ENCODE peak calls at places on chromosomes 16 and 17, in six cellular contexts. M, I, S, G, F and R are unnamed samples. For H3K4me1 and H3K27me3, the result is how much of the 10 kb centered on the place peaks cover.

GRCh38 chr16:80347900-80348299 is 192.9 kb upstream of the DYNLRB2 start:
- DNase-seq in I (no peak), G (no peak), M (no peak), F (no peak), S (peak), R (no peak)

GRCh38 chr16:66850115-66850815 is 6.1 kb downstream of the CA7 start:
- DNase-seq in F (no peak), I (no peak), S (no peak), M (no peak), G (no peak), R (no peak)

GRCh38 chr17:75848523-75849303 is 4.5 kb upstream of the UNC13D start:
- DNase-seq in S (peak), G (peak), F (peak), M (peak), I (peak), R (peak)

GRCh38 chr17:66777689-66778225 is 57.2 kb upstream of the CACNG5 start:
- DNase-seq in S (no peak), F (no peak), I (peak), G (peak), M (no peak), R (peak)

GRCh38 chr17:56833812-56834379 is at the start of the genes C17orf67 and DGKE:
- DNase-seq in S (peak), G (peak), F (peak), M (peak), I (peak), R (peak)

GRCh38 chr16:14502932-14503741 is 126.9 kb downstream of the PARN start:
- DNase-seq in G (no peak), M (no peak), S (no peak), I (no peak), F (no peak), R (no peak)

GRCh38 chr17:82791532-82791931 is 39.7 kb downstream of the TBCD start:
- DNase-seq in G (no peak), I (no peak), S (peak), F (no peak), M (no peak), R (no peak)

GRCh38 chr17:82270651-82271050 is 2.8 kb downstream of the CSNK1D start:
- DNase-seq in S (no peak), M (no peak), G (peak), I (no peak), F (no peak), R (no peak)

GRCh38 chr17:83103200-83103937 is 24.0 kb downstream of the METRNL start:
- DNase-seq in I (no peak), G (no peak), F (peak), M (peak), S (peak), R (no peak)

GRCh38 chr17:27247071-27247957 is 46.6 kb upstream of the WSB1 start:
- DNase-seq in F (no peak), M (peak), S (peak), G (no peak), I (peak), R (no peak)

GRCh38 chr16:70553175-70553574 is 29.6 kb downstream of the SF3B3 start:
- DNase-seq in I (no peak), F (no peak), M (no peak), S (no peak), G (no peak), R (no peak)
- H3K4me3 ChIP-seq in I (no peak), F (no peak), M (no peak), S (no peak), G (no peak), R (no peak)

DNA sequence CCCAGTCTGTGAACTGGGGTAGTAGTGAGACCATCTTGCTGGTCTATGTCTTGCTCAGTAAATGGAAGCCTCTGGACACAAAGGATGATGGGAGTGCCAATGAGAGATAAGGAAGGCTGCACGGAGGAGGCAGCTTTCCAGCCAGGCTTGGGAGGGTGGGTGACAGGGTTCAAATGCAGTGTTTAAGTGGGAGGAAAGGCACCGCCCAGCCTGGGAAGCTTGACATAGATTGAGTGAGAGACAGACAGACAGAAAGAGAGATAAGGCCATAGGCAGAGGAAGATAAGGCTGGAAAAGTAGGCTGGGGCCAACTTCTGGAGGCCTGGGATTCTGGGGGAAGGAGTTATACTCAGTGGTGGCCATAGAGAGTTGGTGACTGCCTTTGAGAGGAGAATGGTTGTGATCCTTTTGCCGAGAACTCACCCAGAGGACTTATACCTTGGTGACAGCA is 7.2 kb upstream of the COL1A1 start:
- DNase-seq in F (no peak), S (peak), I (peak), G (no peak), M (no peak), R (no peak)
- H3K4me1 ChIP-seq in F (under half), S (under half), I (under half), G (under half), M (under half), R (under half)

GRCh38 chr17:36840796-36841195 is 96.5 kb upstream of the LHX1 start:
- DNase-seq in G (no peak), S (no peak), F (no peak), I (no peak), M (no peak), R (no peak)
- H3K27me3 ChIP-seq in G (under half), S (under half), F (under half), I (under half), M (under half), R (under half)

GRCh38 chr17:503449-503700 is 150.8 kb upstream of the RPH3AL start:
- DNase-seq in S (no peak), F (no peak), G (no peak), M (no peak), I (no peak), R (no peak)
- H3K4me3 ChIP-seq in S (no peak), F (peak), G (no peak), M (no peak), I (no peak), R (no peak)

DNA sequence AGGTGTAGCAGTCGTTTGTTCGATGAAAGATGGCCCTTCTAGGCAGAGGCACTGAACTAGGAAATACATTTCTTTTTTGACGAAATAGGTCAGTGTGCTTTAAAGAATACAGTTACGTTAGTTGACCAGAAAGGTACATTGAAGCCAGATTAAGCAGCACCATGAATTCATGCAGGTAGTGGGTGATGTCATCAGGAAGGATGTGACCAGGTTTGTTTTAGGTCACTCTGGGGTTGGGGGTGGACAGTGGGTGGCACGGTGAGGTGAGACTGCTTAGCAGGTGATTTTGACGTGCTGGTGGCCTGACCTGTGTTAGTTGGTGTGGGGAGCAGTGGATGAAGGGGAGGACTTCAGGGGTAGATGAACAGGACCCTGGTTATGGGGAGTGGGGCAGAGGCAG is 3.6 kb downstream of the INO80E start:
- DNase-seq in G (no peak), M (no peak), S (no peak), F (no peak), I (no peak), R (no peak)
- H3K4me1 ChIP-seq in G (under half), M (under half), S (under half), F (under half), I (under half), R (under half)

DNA sequence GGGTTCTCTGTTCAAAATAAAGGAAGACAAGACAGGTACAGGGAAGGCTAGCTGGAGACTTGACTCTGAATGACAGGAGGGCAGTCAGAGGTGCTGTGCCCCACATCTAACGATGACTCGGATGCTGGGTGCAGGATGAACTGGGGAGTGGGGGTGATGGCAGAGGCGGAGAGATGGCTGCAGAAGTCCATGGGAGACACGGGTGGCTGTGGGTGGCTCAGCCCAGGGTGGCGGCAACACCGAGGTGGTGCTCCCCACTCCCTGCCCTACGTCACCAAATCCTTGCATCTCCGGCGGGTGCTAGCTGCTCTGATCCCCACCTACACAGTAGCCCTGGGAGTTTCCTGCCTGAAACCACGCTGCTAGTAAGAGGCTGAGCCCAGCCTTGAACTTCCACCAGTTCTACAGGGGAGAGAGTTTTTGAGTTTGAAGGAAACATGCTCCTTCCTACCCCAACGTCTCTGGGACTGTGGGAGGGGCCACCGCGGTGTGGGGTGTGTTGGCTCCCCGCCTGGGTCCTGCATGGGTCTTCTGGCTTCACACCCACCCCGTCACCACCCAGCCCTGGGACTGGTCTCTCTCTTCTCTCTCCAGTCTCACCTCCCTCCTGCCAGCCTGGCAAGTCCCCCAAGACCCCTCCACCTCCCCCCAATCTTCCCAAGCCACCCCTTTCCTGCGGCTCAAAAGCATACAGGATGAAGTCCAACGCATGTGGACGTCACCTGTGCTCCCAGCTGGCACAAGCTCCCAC is 4.5 kb downstream of the GSG1L start:
- DNase-seq in I (no peak), G (no peak), M (no peak), F (no peak), S (no peak), R (no peak)
- H3K27me3 ChIP-seq in I (under half), G (under half), M (under half), F (under half), S (under half), R (under half)

DNA sequence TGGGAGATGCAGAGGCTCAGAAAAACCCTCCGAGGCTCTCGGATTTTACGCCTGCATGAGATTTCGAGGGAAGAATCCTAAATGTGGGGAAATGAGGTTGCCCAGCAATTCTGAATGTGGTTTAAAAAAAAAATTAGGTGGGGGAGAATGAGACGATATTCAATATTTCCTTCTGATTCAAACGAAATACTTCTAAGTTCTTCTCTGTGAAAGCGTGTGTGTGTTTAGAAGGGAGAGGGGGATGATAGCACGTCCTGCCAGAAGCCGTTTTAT is 47.8 kb downstream of the TBC1D16 start:
- DNase-seq in F (no peak), G (no peak), M (no peak), I (no peak), S (no peak), R (no peak)
- H3K4me3 ChIP-seq in F (no peak), G (no peak), M (no peak), I (no peak), S (no peak), R (no peak)

GRCh38 chr17:177762-178161 is 3.7 kb downstream of the DOC2B start:
- DNase-seq in M (no peak), F (no peak), S (no peak), G (no peak), I (no peak), R (no peak)
- H3K4me1 ChIP-seq in M (under half), F (under half), S (under half), G (under half), I (under half), R (under half)

GRCh38 chr17:35344262-35344661 is 29.2 kb downstream of the SLFN11 start:
- DNase-seq in M (no peak), I (no peak), G (no peak), S (no peak), F (no peak), R (no peak)

GRCh38 chr17:35341465-35341992 is 31.9 kb downstream of the SLFN11 start:
- DNase-seq in S (no peak), M (peak), F (no peak), I (no peak), G (no peak), R (no peak)

GRCh38 chr17:35345926-35346771 is 27.3 kb downstream of the SLFN11 start:
- DNase-seq in F (peak), I (peak), G (peak), S (peak), M (peak), R (no peak)

GRCh38 chr17:35345445-35345925 is 27.9 kb downstream of the SLFN11 start:
- DNase-seq in G (peak), I (no peak), F (no peak), M (no peak), S (no peak), R (no peak)

DNA sequence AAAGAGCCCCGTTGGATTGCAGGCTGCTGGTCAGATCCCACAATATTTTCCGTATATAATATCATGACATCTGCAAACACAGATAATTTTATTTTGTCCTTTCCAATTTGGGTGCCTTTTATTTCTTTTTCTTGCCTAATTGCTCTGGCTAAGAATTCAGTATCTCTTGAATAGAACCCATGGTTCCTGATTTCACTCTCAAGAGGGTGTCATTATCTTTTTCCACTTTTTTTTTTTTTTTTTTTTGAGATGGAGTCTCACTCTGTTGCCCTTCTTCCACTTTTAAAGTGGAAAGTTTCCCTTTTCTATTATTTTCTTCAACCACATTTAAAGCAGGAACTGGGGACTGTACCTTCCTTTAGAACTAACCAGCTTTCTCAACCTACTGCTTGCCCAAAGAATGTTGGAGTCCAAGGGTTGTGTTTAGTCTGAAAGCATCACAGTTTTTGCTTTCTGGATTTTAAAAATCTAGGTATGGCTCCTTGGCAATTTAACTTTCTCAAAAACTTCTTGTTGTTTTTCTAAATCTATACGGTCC is 31.1 kb downstream of the SLFN11 start:
- DNase-seq in M (no peak), F (no peak), S (no peak), I (no peak), G (no peak), R (no peak)
- H3K27me3 ChIP-seq in M (under half), F (under half), S (under half), I (under half), G (under half), R (under half)